ENCODE peak calls at places on chromosomes 16 and 17, in seven cellular contexts. Y is stimulated activated CD4-positive, alpha-beta T cell treated with anti-CD3 and anti-CD28 coated beads, Interleukin-2, amount 100 ng/mL, for 48 hours; F is fibroblast of pulmonary artery; Q is NCI-H2081; O is bronchial epithelial cell; P is glutamatergic neuron; K is neural progenitor cell. S is an unnamed sample.

GRCh38 chr16:728131-728889 is 1.4 kb downstream of the HAGHL start:
- DNase-seq in Y (peak), F (peak), Q (peak), O (peak), P (peak), K (peak), S (no peak)

GRCh38 chr17:68418876-68419275 is 38.4 kb downstream of the WIPI1 start:
- DNase-seq in Y (no peak), F (peak), Q (no peak), O (no peak), P (no peak), K (no peak), S (no peak)

GRCh38 chr16:80932725-80933124 is 74.0 kb downstream of the CMC2 start:
- DNase-seq in Y (no peak), F (peak), Q (no peak), O (peak), P (no peak), K (no peak), S (no peak)

GRCh38 chr16:9407206-9407758 is 315.8 kb downstream of the HAPSTR1 start:
- DNase-seq in Y (no peak), F (no peak), Q (no peak), O (no peak), P (no peak), K (no peak), S (no peak)

GRCh38 chr17:75559958-75560533 is 27.6 kb upstream of the MYO15B start:
- DNase-seq in Y (no peak), F (no peak), Q (no peak), O (no peak), P (no peak), K (no peak), S (no peak)

GRCh38 chr16:78821335-78821734 is 721.9 kb downstream of the WWOX start:
- DNase-seq in Y (no peak), F (no peak), Q (no peak), O (no peak), P (no peak), K (no peak), S (no peak)

GRCh38 chr17:17425591-17425990 is 51.2 kb upstream of the MED9 start:
- DNase-seq in Y (no peak), F (peak), Q (no peak), O (no peak), P (no peak), K (no peak), S (no peak)

GRCh38 chr17:27578718-27579085 is 52.3 kb upstream of the LGALS9 start:
- DNase-seq in Y (peak), F (no peak), Q (no peak), O (peak), P (no peak), K (no peak), S (no peak)

GRCh38 chr17:40612510-40613244 is 34.9 kb downstream of the SMARCE1 start:
- DNase-seq in Y (no peak), F (no peak), Q (no peak), O (peak), P (no peak), K (no peak), S (no peak)

GRCh38 chr17:7439462-7440112 is at the start of gene FGF11:
- DNase-seq in Y (no peak), F (no peak), Q (no peak), O (no peak), P (no peak), K (peak), S (no peak)

S was measured in NCI-H187 treated with DMSO at 0.1 percent for 48 hours.